ENCODE peak calls at places on chromosomes 7 and 10, in eight cellular contexts. One of them, this sample, is unnamed.

GRCh38 chr10:47402681-47403301 is 18.7 kb upstream of the ZNF488 start:
- DNase-seq in endothelial cell: no peak
- DNase-seq in fibroblast of pulmonary artery: peak; percentile 89
- DNase-seq in AG04450: peak; percentile 61
- DNase-seq in H9: peak; percentile 84
- DNase-seq in fibroblast of villous mesenchyme: peak; percentile 87
- DNase-seq in PC-3: peak; percentile 86
- DNase-seq in A673: peak; percentile 52
- DNase-seq in this sample: peak; percentile 62

GRCh38 chr7:5773661-5774086 is 7.8 kb downstream of the RNF216 start:
- DNase-seq in AG04450: peak; percentile 43
- DNase-seq in endothelial cell: no peak
- DNase-seq in fibroblast of pulmonary artery: peak; percentile 88
- DNase-seq in fibroblast of villous mesenchyme: peak; percentile 94
- DNase-seq in A673: peak; percentile 70
- DNase-seq in H9: no peak
- DNase-seq in PC-3: peak; percentile 83
- DNase-seq in this sample: no peak

GRCh38 chr7:79837915-79838314 is 296.7 kb upstream of the GNAI1 start:
- DNase-seq in fibroblast of villous mesenchyme: no peak
- DNase-seq in H9: no peak
- DNase-seq in fibroblast of pulmonary artery: peak; percentile 36
- DNase-seq in endothelial cell: no peak
- DNase-seq in PC-3: no peak
- DNase-seq in A673: no peak
- DNase-seq in AG04450: no peak
- DNase-seq in this sample: no peak

GRCh38 chr10:124619802-124620490 is 124.2 kb downstream of the FAM53B start:
- DNase-seq in AG04450: no peak
- DNase-seq in H9: no peak
- DNase-seq in A673: no peak
- DNase-seq in fibroblast of pulmonary artery: no peak
- DNase-seq in PC-3: no peak
- DNase-seq in endothelial cell: no peak
- DNase-seq in fibroblast of villous mesenchyme: peak; percentile 32
- DNase-seq in this sample: no peak

GRCh38 chr10:22557321-22557720 is 157.1 kb downstream of the PIP4K2A start:
- DNase-seq in fibroblast of pulmonary artery: peak; percentile 23
- DNase-seq in endothelial cell: no peak
- DNase-seq in AG04450: no peak
- DNase-seq in H9: no peak
- DNase-seq in A673: no peak
- DNase-seq in PC-3: no peak
- DNase-seq in fibroblast of villous mesenchyme: peak; percentile 17
- DNase-seq in this sample: no peak

GRCh38 chr7:16356241-16356958 is 64.9 kb downstream of the CRPPA start:
- DNase-seq in endothelial cell: no peak
- DNase-seq in H9: no peak
- DNase-seq in fibroblast of villous mesenchyme: peak; percentile 40
- DNase-seq in AG04450: no peak
- DNase-seq in A673: no peak
- DNase-seq in PC-3: no peak
- DNase-seq in fibroblast of pulmonary artery: peak; percentile 55
- DNase-seq in this sample: no peak

GRCh38 chr7:28855538-28856217 is 102.5 kb downstream of the TRIL start:
- DNase-seq in fibroblast of villous mesenchyme: peak; percentile 33
- DNase-seq in endothelial cell: no peak
- DNase-seq in PC-3: peak; percentile 99
- DNase-seq in AG04450: peak; percentile 87
- DNase-seq in H9: no peak
- DNase-seq in A673: peak; percentile 71
- DNase-seq in fibroblast of pulmonary artery: peak; percentile 80
- DNase-seq in this sample: no peak

GRCh38 chr10:16545126-16545736 is 23.6 kb upstream of the C1QL3 start:
- DNase-seq in endothelial cell: no peak
- DNase-seq in PC-3: peak; percentile 30
- DNase-seq in AG04450: no peak
- DNase-seq in fibroblast of pulmonary artery: peak; percentile 62
- DNase-seq in H9: peak; percentile 30
- DNase-seq in A673: peak; percentile 54
- DNase-seq in fibroblast of villous mesenchyme: peak; percentile 45
- DNase-seq in this sample: no peak

GRCh38 chr7:101370836-101371235 is 8.2 kb downstream of the COL26A1 start:
- DNase-seq in H9: no peak
- DNase-seq in fibroblast of villous mesenchyme: no peak
- DNase-seq in A673: no peak
- DNase-seq in endothelial cell: no peak
- DNase-seq in PC-3: no peak
- DNase-seq in AG04450: no peak
- DNase-seq in fibroblast of pulmonary artery: no peak
- DNase-seq in this sample: no peak

GRCh38 chr7:129845178-129845971 is 107.4 kb downstream of the UBE2H start:
- DNase-seq in fibroblast of villous mesenchyme: peak; percentile 75
- DNase-seq in fibroblast of pulmonary artery: peak; percentile 26
- DNase-seq in H9: no peak
- DNase-seq in endothelial cell: no peak
- DNase-seq in A673: no peak
- DNase-seq in PC-3: peak; percentile 68
- DNase-seq in AG04450: no peak
- DNase-seq in this sample: no peak

GRCh38 chr7:114414151-114415053 is at the start of gene FOXP2:
- DNase-seq in A673: no peak
- DNase-seq in AG04450: no peak
- DNase-seq in endothelial cell: no peak
- DNase-seq in PC-3: no peak
- DNase-seq in H9: no peak
- DNase-seq in fibroblast of pulmonary artery: peak; percentile 41
- DNase-seq in fibroblast of villous mesenchyme: peak; percentile 46
- DNase-seq in this sample: no peak

GRCh38 chr7:134186022-134186421 is 58.9 kb downstream of the LRGUK start:
- DNase-seq in fibroblast of pulmonary artery: no peak
- DNase-seq in endothelial cell: no peak
- DNase-seq in AG04450: peak; percentile 29
- DNase-seq in fibroblast of villous mesenchyme: peak; percentile 31
- DNase-seq in H9: no peak
- DNase-seq in A673: no peak
- DNase-seq in PC-3: no peak
- DNase-seq in this sample: no peak

GRCh38 chr7:135539629-135540028 is 18.1 kb upstream of the NUP205 start:
- DNase-seq in fibroblast of villous mesenchyme: no peak
- DNase-seq in AG04450: no peak
- DNase-seq in H9: no peak
- DNase-seq in endothelial cell: no peak
- DNase-seq in fibroblast of pulmonary artery: no peak
- DNase-seq in PC-3: no peak
- DNase-seq in A673: no peak
- DNase-seq in this sample: no peak

GRCh38 chr7:25951414-25952276 is 200.4 kb upstream of the NFE2L3 start:
- DNase-seq in A673: no peak
- DNase-seq in AG04450: no peak
- DNase-seq in endothelial cell: peak; percentile 23
- DNase-seq in fibroblast of villous mesenchyme: no peak
- DNase-seq in PC-3: no peak
- DNase-seq in fibroblast of pulmonary artery: no peak
- DNase-seq in H9: peak; percentile 41
- DNase-seq in this sample: peak; percentile 76

GRCh38 chr10:126117196-126117595 is 220.8 kb downstream of the FANK1 start:
- DNase-seq in AG04450: no peak
- DNase-seq in PC-3: no peak
- DNase-seq in H9: no peak
- DNase-seq in endothelial cell: no peak
- DNase-seq in fibroblast of pulmonary artery: no peak
- DNase-seq in fibroblast of villous mesenchyme: no peak
- DNase-seq in A673: peak; percentile 73
- DNase-seq in this sample: no peak

GRCh38 chr7:6658618-6659345 is 21.7 kb downstream of the ZNF316 start:
- DNase-seq in AG04450: no peak
- DNase-seq in PC-3: no peak
- DNase-seq in A673: no peak
- DNase-seq in fibroblast of pulmonary artery: no peak
- DNase-seq in H9: no peak
- DNase-seq in endothelial cell: no peak
- DNase-seq in fibroblast of villous mesenchyme: no peak
- DNase-seq in this sample: no peak

GRCh38 chr10:69361303-69361614 is 55.5 kb downstream of the TACR2 start:
- DNase-seq in fibroblast of villous mesenchyme: no peak
- DNase-seq in fibroblast of pulmonary artery: no peak
- DNase-seq in AG04450: no peak
- DNase-seq in A673: no peak
- DNase-seq in PC-3: no peak
- DNase-seq in H9: no peak
- DNase-seq in endothelial cell: no peak
- DNase-seq in this sample: no peak

GRCh38 chr10:69362471-69362954 is 54.2 kb downstream of the TACR2 start:
- DNase-seq in H9: no peak
- DNase-seq in fibroblast of villous mesenchyme: peak; percentile 85
- DNase-seq in fibroblast of pulmonary artery: peak; percentile 70
- DNase-seq in A673: no peak
- DNase-seq in PC-3: peak; percentile 94
- DNase-seq in endothelial cell: no peak
- DNase-seq in AG04450: peak; percentile 45
- DNase-seq in this sample: no peak

GRCh38 chr10:69363666-69364065 is 53.1 kb downstream of the TACR2 start:
- DNase-seq in A673: no peak
- DNase-seq in PC-3: no peak
- DNase-seq in AG04450: no peak
- DNase-seq in fibroblast of pulmonary artery: no peak
- DNase-seq in H9: no peak
- DNase-seq in fibroblast of villous mesenchyme: peak; percentile 72
- DNase-seq in endothelial cell: no peak
- DNase-seq in this sample: no peak

GRCh38 chr10:69367469-69367868 is 49.2 kb downstream of the TACR2 start:
- DNase-seq in H9: no peak
- DNase-seq in endothelial cell: no peak
- DNase-seq in A673: no peak
- DNase-seq in fibroblast of villous mesenchyme: no peak
- DNase-seq in fibroblast of pulmonary artery: no peak
- DNase-seq in AG04450: no peak
- DNase-seq in PC-3: no peak
- DNase-seq in this sample: no peak

DNA sequence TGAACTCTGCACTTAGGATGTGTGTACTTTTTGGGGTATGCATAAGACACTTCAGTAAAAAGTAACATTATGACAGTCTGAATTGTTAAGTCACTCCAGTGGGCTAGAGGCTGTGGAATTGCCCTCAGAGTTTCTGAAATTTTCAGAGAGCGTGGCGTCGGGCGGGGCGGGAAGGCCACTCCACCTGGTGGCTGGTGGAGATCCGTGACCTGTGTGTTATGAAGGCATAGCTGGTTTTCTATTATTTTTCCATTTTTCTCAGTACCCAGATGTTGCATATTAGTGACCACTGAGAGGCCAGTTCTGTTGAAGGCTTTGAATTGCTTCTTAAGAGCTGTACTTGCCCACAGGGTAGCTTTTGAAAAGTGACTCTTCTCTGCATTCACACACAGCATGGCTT is 52.5 kb downstream of the TACR2 start:
- DNase-seq in fibroblast of villous mesenchyme: no peak
- DNase-seq in fibroblast of pulmonary artery: no peak
- DNase-seq in AG04450: no peak
- DNase-seq in PC-3: no peak
- DNase-seq in H9: no peak
- DNase-seq in A673: no peak
- DNase-seq in endothelial cell: no peak
- DNase-seq in this sample: no peak
- TF ChIP-seq CTCF in fibroblast of villous mesenchyme: no peak
- TF ChIP-seq CTCF in fibroblast of pulmonary artery: no peak
- TF ChIP-seq CTCF in AG04450: no peak
- TF ChIP-seq CTCF in PC-3: peak; percentile 32
- TF ChIP-seq CTCF in H9: peak; percentile 31
- TF ChIP-seq CTCF in A673: no peak
- TF ChIP-seq CTCF in endothelial cell: no peak
- TF ChIP-seq CTCF in this sample: no peak

DNA sequence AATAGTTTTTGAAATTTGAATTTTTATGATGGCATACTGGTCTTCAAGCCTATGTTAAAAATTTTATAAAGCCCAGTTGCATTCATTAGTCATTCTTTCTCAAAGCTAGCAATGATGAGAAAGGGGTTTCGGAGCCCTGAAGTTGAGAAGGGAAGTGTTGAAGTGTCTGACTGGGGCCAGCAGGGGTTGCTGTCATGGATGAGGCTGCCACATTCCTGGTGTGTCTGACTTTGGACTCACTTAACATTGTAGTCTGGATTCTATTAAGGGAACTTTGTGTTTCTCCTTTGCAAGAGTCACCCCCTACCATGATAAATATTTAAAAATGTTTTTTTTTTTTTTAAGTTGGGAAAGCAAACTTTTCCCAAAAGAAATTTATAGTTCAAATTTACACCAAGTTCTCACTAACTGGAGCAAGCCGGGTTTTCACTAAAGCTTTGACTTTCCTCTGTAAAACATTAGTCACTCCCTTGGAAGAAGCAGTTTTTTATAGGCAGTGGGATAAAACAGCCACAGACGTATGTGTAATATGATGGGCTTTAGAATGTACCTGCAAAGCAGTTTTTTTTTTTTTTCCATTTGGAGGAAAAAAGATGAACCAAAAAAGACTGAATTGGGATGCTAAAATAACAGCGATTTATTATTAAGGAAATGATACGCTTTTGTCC is 243.6 kb downstream of the TWIST1 start:
- DNase-seq in H9: peak; percentile 51
- DNase-seq in fibroblast of pulmonary artery: peak; percentile 37
- DNase-seq in AG04450: no peak
- DNase-seq in fibroblast of villous mesenchyme: no peak
- DNase-seq in PC-3: peak; percentile 39
- DNase-seq in endothelial cell: peak; percentile 22
- DNase-seq in A673: peak; percentile 58
- DNase-seq in this sample: no peak
- TF ChIP-seq CTCF in H9: peak; percentile 67
- TF ChIP-seq CTCF in fibroblast of pulmonary artery: peak; percentile 40
- TF ChIP-seq CTCF in AG04450: peak; percentile 47
- TF ChIP-seq CTCF in fibroblast of villous mesenchyme: peak; percentile 58
- TF ChIP-seq CTCF in PC-3: peak; percentile 64
- TF ChIP-seq CTCF in endothelial cell: peak; percentile 48
- TF ChIP-seq CTCF in A673: peak; percentile 65
- TF ChIP-seq CTCF in this sample: peak; percentile 64

GRCh38 chr10:30709229-30709628 is 79.7 kb upstream of the LYZL2 start:
- DNase-seq in fibroblast of pulmonary artery: no peak
- DNase-seq in fibroblast of villous mesenchyme: no peak
- DNase-seq in AG04450: no peak
- DNase-seq in A673: no peak
- DNase-seq in H9: peak; percentile 57
- DNase-seq in endothelial cell: no peak
- DNase-seq in PC-3: no peak
- DNase-seq in this sample: no peak
- TF ChIP-seq CTCF in fibroblast of pulmonary artery: peak; percentile 10
- TF ChIP-seq CTCF in fibroblast of villous mesenchyme: no peak
- TF ChIP-seq CTCF in AG04450: no peak
- TF ChIP-seq CTCF in A673: no peak
- TF ChIP-seq CTCF in H9: peak; percentile 61
- TF ChIP-seq CTCF in endothelial cell: peak; percentile 25
- TF ChIP-seq CTCF in PC-3: peak; percentile 14
- TF ChIP-seq CTCF in this sample: peak; percentile 42

DNA sequence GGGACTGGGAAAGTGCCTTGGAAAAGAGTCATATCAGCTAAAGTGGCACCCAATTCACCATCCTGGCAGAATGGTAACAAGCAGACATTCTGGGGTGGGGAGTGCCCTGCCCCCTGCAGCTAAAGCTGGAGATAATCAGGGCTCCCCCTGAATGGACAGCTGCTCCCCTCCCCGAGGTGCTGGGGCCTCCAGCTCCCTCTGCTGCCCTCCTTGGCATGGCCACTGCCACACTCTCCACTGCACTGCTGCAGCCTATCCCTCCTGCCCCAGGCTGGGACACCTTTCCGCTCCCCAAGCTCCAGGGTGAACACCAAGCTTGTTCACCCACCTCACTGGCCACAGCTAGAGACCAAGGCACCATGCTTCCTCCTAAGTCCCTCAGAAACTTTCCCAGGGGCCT is 9.8 kb upstream of the PARD3 start:
- DNase-seq in fibroblast of villous mesenchyme: no peak
- DNase-seq in fibroblast of pulmonary artery: no peak
- DNase-seq in A673: no peak
- DNase-seq in AG04450: no peak
- DNase-seq in PC-3: peak; percentile 42
- DNase-seq in H9: peak; percentile 45
- DNase-seq in endothelial cell: peak; percentile 14
- DNase-seq in this sample: no peak
- TF ChIP-seq CTCF in fibroblast of villous mesenchyme: peak; percentile 40
- TF ChIP-seq CTCF in fibroblast of pulmonary artery: peak; percentile 17
- TF ChIP-seq CTCF in A673: no peak
- TF ChIP-seq CTCF in AG04450: peak; percentile 19
- TF ChIP-seq CTCF in PC-3: peak; percentile 74
- TF ChIP-seq CTCF in H9: no peak
- TF ChIP-seq CTCF in endothelial cell: no peak
- TF ChIP-seq CTCF in this sample: no peak

This sample was measured in type B pancreatic cell.